ENCODE peak calls at places on chromosomes 7 and 10, in nine cellular contexts. F, T, U, G, R, N, L, V and S are unnamed samples.

GRCh38 chr10:18668026-18668425 is 8.8 kb downstream of the ARL5B start:
- DNase-seq in V (no peak), T (no peak), G (no peak), N (no peak), L (no peak), U (no peak), R (no peak), F (no peak), S (no peak)

GRCh38 chr7:44678468-44679179 is 70.0 kb upstream of the ZMIZ2 start:
- DNase-seq in V (no peak), U (no peak), F (no peak), R (peak), G (peak), T (no peak), N (peak), L (no peak), S (no peak)

GRCh38 chr10:48455055-48455391 is 148.5 kb downstream of the MAPK8 start:
- DNase-seq in N (no peak), T (no peak), R (no peak), F (no peak), G (no peak), U (no peak), V (no peak), L (no peak), S (no peak)

GRCh38 chr10:49163741-49164140 is 24.4 kb downstream of the TMEM273 start:
- DNase-seq in N (peak), T (no peak), F (no peak), L (no peak), R (peak), U (no peak), G (no peak), V (no peak), S (no peak)

GRCh38 chr7:142134944-142135343 is 23.4 kb downstream of the MGAM2 start:
- DNase-seq in G (no peak), R (no peak), U (no peak), L (peak), V (no peak), T (no peak), N (no peak), F (no peak), S (no peak)

GRCh38 chr10:133475821-133476640 is 22.3 kb downstream of the SCART1 start:
- DNase-seq in U (no peak), F (peak), R (no peak), N (no peak), G (no peak), L (no peak), V (no peak), T (no peak), S (no peak)

GRCh38 chr7:80215734-80216133 is 81.1 kb downstream of the GNAI1 start:
- DNase-seq in U (no peak), R (no peak), V (no peak), L (no peak), G (no peak), T (no peak), F (no peak), N (no peak), S (no peak)

GRCh38 chr7:26420600-26420999 is 128.9 kb downstream of the SNX10 start:
- DNase-seq in T (no peak), L (no peak), V (peak), N (no peak), G (no peak), U (no peak), F (no peak), R (no peak), S (no peak)

GRCh38 chr7:55553087-55553345 is 19.3 kb downstream of the VOPP1 start:
- DNase-seq in F (no peak), R (no peak), N (no peak), T (no peak), U (no peak), G (no peak), V (no peak), L (no peak), S (no peak)

GRCh38 chr10:35579726-35580420 is 25.3 kb upstream of the GJD4 start:
- DNase-seq in F (no peak), R (no peak), U (no peak), L (no peak), G (no peak), T (no peak), N (no peak), V (no peak), S (no peak)

GRCh38 chr10:60099998-60100747 is 193.8 kb upstream of the CCDC6 start:
- DNase-seq in T (peak), G (peak), R (peak), F (peak), N (peak), U (no peak), L (peak), V (peak), S (no peak)

GRCh38 chr10:91838199-91838598 is 40.0 kb downstream of the TNKS2 start:
- DNase-seq in U (no peak), F (peak), V (no peak), N (no peak), G (no peak), T (no peak), R (no peak), L (no peak), S (no peak)

GRCh38 chr10:50439187-50439586 is 184.6 kb downstream of the SGMS1 start:
- DNase-seq in R (no peak), U (no peak), N (no peak), L (no peak), G (no peak), V (no peak), F (no peak), T (no peak), S (no peak)

GRCh38 chr7:5591547-5591899 is 167.9 kb upstream of the TNRC18 start:
- DNase-seq in T (no peak), U (no peak), N (peak), V (peak), L (peak), F (peak), G (peak), R (peak), S (no peak)
- H3K4me2 ChIP-seq in T (no peak), U (peak), N (peak), V (peak), L (peak), F (peak), G (peak), R (peak), S (no peak)

GRCh38 chr10:27506280-27506679 is 2.2 kb downstream of the RAB18 start:
- DNase-seq in T (no peak), N (no peak), G (no peak), V (no peak), F (no peak), R (no peak), L (no peak), U (no peak), S (no peak)
- H3K4me2 ChIP-seq in T (no peak), N (peak), G (peak), V (peak), F (peak), R (peak), L (peak), U (peak), S (peak)

GRCh38 chr7:157690833-157691382 is 354.1 kb downstream of the DNAJB6 start:
- DNase-seq in U (no peak), F (peak), V (peak), L (no peak), N (peak), T (no peak), G (no peak), R (peak), S (no peak)
- H3K4me2 ChIP-seq in U (no peak), F (peak), V (peak), L (no peak), N (peak), T (no peak), G (peak), R (peak), S (no peak)

GRCh38 chr7:53272081-53272480 is 236.6 kb downstream of the POM121L12 start:
- DNase-seq in L (no peak), F (no peak), G (no peak), V (peak), R (no peak), T (peak), U (no peak), N (no peak), S (no peak)
- H3K4me2 ChIP-seq in L (no peak), F (no peak), G (peak), V (no peak), R (no peak), T (peak), U (no peak), N (no peak), S (no peak)

GRCh38 chr7:32910195-32910594 is 18.6 kb upstream of the KBTBD2 start:
- DNase-seq in R (no peak), G (no peak), T (no peak), F (no peak), V (no peak), L (no peak), U (no peak), N (no peak), S (no peak)
- H3K4me2 ChIP-seq in R (no peak), G (no peak), T (no peak), F (no peak), V (no peak), L (no peak), U (no peak), N (no peak), S (no peak)